ENCODE peak calls at places on chromosomes 6 and 20, in nine cellular contexts. Z is NCI-H510A treated with DMSO at 0.1 percent for 48 hours; Q is left cardiac atrium; Y is GM04503; O is GM10248; C is stimulated activated naive CD4-positive, alpha-beta T cell treated with Interleukin-2 at 50 U/mL for 16 hours; M is activated T-helper 1 cell treated with anti-CD3 and anti-CD28 coated beads, Interleukin-12 subunit alpha, Interleukin-12 subunit beta, Interleukin-2, Interleukin-4 antibody, amounts not matched to agents 30 ng/mL and 10 ng/mL and 1 ng/mL, durations not matched to agents 14 hours and 24 hours and 36 hours; H is T1000; T is central memory CD8-positive, alpha-beta T cell. G is an unnamed sample.

GRCh38 chr20:51412991-51413471 is 129.5 kb downstream of the NFATC2 start:
- DNase-seq in Z (no peak), Q (peak), Y (no peak), O (no peak), C (no peak), M (no peak), H (no peak), T (no peak), G (no peak)

GRCh38 chr20:57322476-57322875 is 7.1 kb upstream of the SPO11 start:
- DNase-seq in Z (no peak), Q (no peak), Y (no peak), O (no peak), C (no peak), M (no peak), H (no peak), T (no peak), G (no peak)

GRCh38 chr6:20102674-20103073 is 109.6 kb downstream of the MBOAT1 start:
- DNase-seq in Z (no peak), Q (no peak), Y (no peak), O (no peak), C (no peak), M (no peak), H (no peak), T (no peak), G (no peak)

GRCh38 chr6:78850621-78851020 is 16.7 kb upstream of the IRAK1BP1 start:
- DNase-seq in Z (no peak), Q (no peak), Y (no peak), O (no peak), C (no peak), M (no peak), H (no peak), T (no peak), G (no peak)

GRCh38 chr20:5642155-5642981 is 107.8 kb upstream of the SHLD1 start:
- DNase-seq in Z (no peak), Q (no peak), Y (peak), O (no peak), C (no peak), M (no peak), H (no peak), T (no peak), G (peak)

GRCh38 chr6:150491131-150491795 is 108.4 kb upstream of the PLEKHG1 start:
- DNase-seq in Z (no peak), Q (no peak), Y (no peak), O (peak), C (no peak), M (no peak), H (no peak), T (no peak), G (peak)

GRCh38 chr20:32468313-32468640 is 110.1 kb downstream of the ASXL1 start:
- DNase-seq in Z (no peak), Q (no peak), Y (no peak), O (no peak), C (no peak), M (no peak), H (no peak), T (no peak), G (no peak)

GRCh38 chr6:131172237-131172636 is 37.0 kb downstream of the AKAP7 start:
- DNase-seq in Z (no peak), Q (no peak), Y (no peak), O (no peak), C (no peak), M (no peak), H (no peak), T (no peak), G (no peak)

GRCh38 chr20:7161690-7162089 is 394.2 kb downstream of the BMP2 start:
- DNase-seq in Z (peak), Q (no peak), Y (no peak), O (no peak), C (no peak), M (no peak), H (no peak), T (no peak), G (no peak)

GRCh38 chr20:23868321-23868720 is 11.2 kb downstream of the CST5 start:
- DNase-seq in Z (no peak), Q (no peak), Y (no peak), O (no peak), C (no peak), M (no peak), H (no peak), T (no peak), G (no peak)

GRCh38 chr6:136371951-136372350 is 82.3 kb upstream of the BCLAF1 start:
- DNase-seq in Z (no peak), Q (no peak), Y (no peak), O (no peak), C (no peak), M (no peak), H (no peak), T (no peak), G (no peak)

GRCh38 chr6:39934060-39934757 is at the start of gene MOCS1:
- DNase-seq in Z (peak), Q (peak), Y (no peak), O (peak), C (peak), M (peak), H (peak), T (no peak), G (no peak)

GRCh38 chr6:3442444-3443220 is 14.2 kb downstream of the SLC22A23 start:
- DNase-seq in Z (no peak), Q (no peak), Y (no peak), O (no peak), C (no peak), M (no peak), H (no peak), T (no peak), G (peak)

GRCh38 chr6:102085257-102085656 is 691.7 kb downstream of the GRIK2 start:
- DNase-seq in Z (no peak), Q (no peak), Y (no peak), O (no peak), C (no peak), M (no peak), H (no peak), T (no peak), G (no peak)

GRCh38 chr20:52410182-52410647 is 218.6 kb upstream of the ZFP64 start:
- DNase-seq in Z (no peak), Q (peak), Y (peak), O (no peak), C (peak), M (peak), H (no peak), T (peak), G (no peak)

GRCh38 chr6:140105857-140106256 is 731.4 kb upstream of the CITED2 start:
- DNase-seq in Z (no peak), Q (no peak), Y (no peak), O (no peak), C (no peak), M (no peak), H (no peak), T (no peak), G (no peak)

GRCh38 chr20:42686057-42686456 is 503.6 kb downstream of the PTPRT start:
- DNase-seq in Z (peak), Q (no peak), Y (no peak), O (no peak), C (no peak), M (no peak), H (no peak), T (no peak), G (no peak)

GRCh38 chr20:20411382-20411781 is 43.5 kb downstream of the INSM1 start:
- DNase-seq in Z (peak), Q (no peak), Y (no peak), O (no peak), C (no peak), M (no peak), H (no peak), T (no peak), G (no peak)

GRCh38 chr6:766625-767024 is 73.7 kb upstream of the EXOC2 start:
- DNase-seq in Z (no peak), Q (no peak), Y (no peak), O (no peak), C (no peak), M (no peak), H (no peak), T (no peak), G (no peak)

GRCh38 chr20:63116412-63117106 is 99.4 kb downstream of the YTHDF1 start:
- DNase-seq in Z (no peak), Q (peak), Y (no peak), O (peak), C (no peak), M (no peak), H (no peak), T (no peak), G (peak)

GRCh38 chr6:119259027-119259426 is 90.5 kb downstream of the MAN1A1 start:
- DNase-seq in Z (no peak), Q (no peak), Y (no peak), O (no peak), C (no peak), M (no peak), H (no peak), T (no peak), G (peak)

GRCh38 chr6:17311595-17312311 is 30.6 kb downstream of the RBM24 start:
- DNase-seq in Z (no peak), Q (no peak), Y (no peak), O (no peak), C (no peak), M (no peak), H (no peak), T (no peak), G (no peak)

GRCh38 chr6:111971866-111972532 is 81.9 kb upstream of the CCN6 start:
- DNase-seq in Z (no peak), Q (no peak), Y (no peak), O (no peak), C (no peak), M (no peak), H (no peak), T (no peak), G (no peak)

GRCh38 chr20:14997791-14998190 is 660.4 kb upstream of the FLRT3 start:
- DNase-seq in Z (no peak), Q (no peak), Y (peak), O (no peak), C (no peak), M (no peak), H (peak), T (no peak), G (peak)